ENCODE peak calls at places on chromosomes 13 and 19, in ten cellular contexts. One of them, this sample, is unnamed.

GRCh38 chr19:273393-273792 is 17.8 kb downstream of the PLPP2 start:
- DNase-seq in RWPE1: no peak
- DNase-seq in nephron progenitor cell: no peak
- DNase-seq in OCI-LY7: no peak
- DNase-seq in ovary: no peak
- DNase-seq in transverse colon: no peak
- DNase-seq in AG09309: no peak
- DNase-seq in cardiac fibroblast: no peak
- DNase-seq in HFFc6: no peak
- DNase-seq in H9: no peak
- DNase-seq in this sample: no peak

GRCh38 chr19:49790866-49791265 is 22.2 kb downstream of the FUZ start:
- DNase-seq in RWPE1: no peak
- DNase-seq in nephron progenitor cell: no peak
- DNase-seq in OCI-LY7: no peak
- DNase-seq in ovary: peak
- DNase-seq in transverse colon: no peak
- DNase-seq in AG09309: no peak
- DNase-seq in cardiac fibroblast: peak
- DNase-seq in HFFc6: no peak
- DNase-seq in H9: no peak
- DNase-seq in this sample: no peak

GRCh38 chr13:106337096-106337495 is 198.4 kb downstream of the EFNB2 start:
- DNase-seq in RWPE1: no peak
- DNase-seq in nephron progenitor cell: no peak
- DNase-seq in OCI-LY7: no peak
- DNase-seq in ovary: no peak
- DNase-seq in transverse colon: no peak
- DNase-seq in AG09309: no peak
- DNase-seq in cardiac fibroblast: peak
- DNase-seq in HFFc6: no peak
- DNase-seq in H9: no peak
- DNase-seq in this sample: no peak

GRCh38 chr19:10416380-10417257 is 3.7 kb upstream of the PDE4A start:
- DNase-seq in RWPE1: peak
- DNase-seq in nephron progenitor cell: peak
- DNase-seq in OCI-LY7: peak
- DNase-seq in ovary: peak
- DNase-seq in transverse colon: peak
- DNase-seq in AG09309: no peak
- DNase-seq in cardiac fibroblast: peak
- DNase-seq in HFFc6: peak
- DNase-seq in H9: peak
- DNase-seq in this sample: peak

GRCh38 chr19:341386-342127 is 3.0 kb downstream of the MIER2 start:
- DNase-seq in RWPE1: no peak
- DNase-seq in nephron progenitor cell: no peak
- DNase-seq in OCI-LY7: no peak
- DNase-seq in ovary: no peak
- DNase-seq in transverse colon: no peak
- DNase-seq in AG09309: no peak
- DNase-seq in cardiac fibroblast: no peak
- DNase-seq in HFFc6: no peak
- DNase-seq in H9: no peak
- DNase-seq in this sample: no peak

GRCh38 chr13:109918179-109918651 is 131.8 kb upstream of the IRS2 start:
- DNase-seq in RWPE1: no peak
- DNase-seq in nephron progenitor cell: no peak
- DNase-seq in OCI-LY7: no peak
- DNase-seq in ovary: no peak
- DNase-seq in transverse colon: no peak
- DNase-seq in AG09309: no peak
- DNase-seq in cardiac fibroblast: peak
- DNase-seq in HFFc6: no peak
- DNase-seq in H9: no peak
- DNase-seq in this sample: no peak

GRCh38 chr19:38394488-38394887 is 6.0 kb downstream of the SPRED3 start:
- DNase-seq in RWPE1: no peak
- DNase-seq in nephron progenitor cell: peak
- DNase-seq in OCI-LY7: peak
- DNase-seq in ovary: no peak
- DNase-seq in transverse colon: no peak
- DNase-seq in AG09309: no peak
- DNase-seq in cardiac fibroblast: no peak
- DNase-seq in HFFc6: no peak
- DNase-seq in H9: peak
- DNase-seq in this sample: no peak

GRCh38 chr13:29674532-29674931 is 79.0 kb upstream of the SLC7A1 start:
- DNase-seq in RWPE1: peak
- DNase-seq in nephron progenitor cell: no peak
- DNase-seq in OCI-LY7: no peak
- DNase-seq in ovary: no peak
- DNase-seq in transverse colon: no peak
- DNase-seq in AG09309: no peak
- DNase-seq in cardiac fibroblast: no peak
- DNase-seq in HFFc6: peak
- DNase-seq in H9: no peak
- DNase-seq in this sample: no peak

GRCh38 chr19:42628411-42629135 is 33.8 kb upstream of the CEACAM8 start:
- DNase-seq in RWPE1: no peak
- DNase-seq in nephron progenitor cell: no peak
- DNase-seq in OCI-LY7: no peak
- DNase-seq in ovary: no peak
- DNase-seq in transverse colon: no peak
- DNase-seq in AG09309: no peak
- DNase-seq in cardiac fibroblast: no peak
- DNase-seq in HFFc6: no peak
- DNase-seq in H9: no peak
- DNase-seq in this sample: no peak

GRCh38 chr19:28489126-28489660 is 723.8 kb downstream of the UQCRFS1 start:
- DNase-seq in RWPE1: no peak
- DNase-seq in nephron progenitor cell: no peak
- DNase-seq in OCI-LY7: no peak
- DNase-seq in ovary: no peak
- DNase-seq in transverse colon: no peak
- DNase-seq in AG09309: no peak
- DNase-seq in cardiac fibroblast: no peak
- DNase-seq in HFFc6: no peak
- DNase-seq in H9: peak
- DNase-seq in this sample: no peak

GRCh38 chr13:45490068-45490467 is 25.3 kb downstream of the COG3 start:
- DNase-seq in RWPE1: no peak
- DNase-seq in nephron progenitor cell: no peak
- DNase-seq in OCI-LY7: peak
- DNase-seq in ovary: no peak
- DNase-seq in transverse colon: no peak
- DNase-seq in AG09309: no peak
- DNase-seq in cardiac fibroblast: no peak
- DNase-seq in HFFc6: no peak
- DNase-seq in H9: no peak
- DNase-seq in this sample: no peak

GRCh38 chr19:6003976-6004375 is 26.0 kb upstream of the RANBP3 start:
- DNase-seq in RWPE1: no peak
- DNase-seq in nephron progenitor cell: no peak
- DNase-seq in OCI-LY7: no peak
- DNase-seq in ovary: no peak
- DNase-seq in transverse colon: no peak
- DNase-seq in AG09309: no peak
- DNase-seq in cardiac fibroblast: no peak
- DNase-seq in HFFc6: no peak
- DNase-seq in H9: no peak
- DNase-seq in this sample: no peak
- TF ChIP-seq CTCF in RWPE1: no peak
- TF ChIP-seq CTCF in nephron progenitor cell: no peak
- TF ChIP-seq CTCF in OCI-LY7: no peak
- TF ChIP-seq CTCF in ovary: no peak
- TF ChIP-seq CTCF in transverse colon: no peak
- TF ChIP-seq CTCF in AG09309: no peak
- TF ChIP-seq CTCF in cardiac fibroblast: no peak
- TF ChIP-seq CTCF in HFFc6: no peak
- TF ChIP-seq CTCF in H9: no peak
- TF ChIP-seq CTCF in this sample: no peak

DNA sequence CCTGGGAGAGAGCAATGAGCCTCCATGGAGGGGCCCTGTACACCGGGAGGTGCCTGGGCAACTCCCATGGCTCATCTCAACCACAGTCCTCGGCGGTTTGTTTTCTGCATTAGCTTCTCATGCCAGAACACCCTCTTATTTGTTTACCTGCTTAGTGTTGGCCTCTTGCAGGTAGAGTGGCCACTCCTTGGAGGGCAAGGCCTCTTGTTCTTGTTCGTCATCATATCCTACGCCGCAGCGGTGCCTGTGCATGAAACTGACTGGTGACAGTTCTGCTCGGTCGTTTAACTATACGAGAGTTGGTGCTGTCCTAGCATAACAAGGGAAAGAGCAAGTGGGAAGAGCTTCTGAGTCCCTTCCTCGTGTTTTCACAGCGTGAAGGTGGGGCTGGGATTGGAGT is 40.5 kb upstream of the RNF113B start:
- DNase-seq in RWPE1: no peak
- DNase-seq in nephron progenitor cell: no peak
- DNase-seq in OCI-LY7: no peak
- DNase-seq in ovary: no peak
- DNase-seq in transverse colon: no peak
- DNase-seq in AG09309: no peak
- DNase-seq in cardiac fibroblast: no peak
- DNase-seq in HFFc6: no peak
- DNase-seq in H9: no peak
- DNase-seq in this sample: no peak
- TF ChIP-seq CTCF in RWPE1: no peak
- TF ChIP-seq CTCF in nephron progenitor cell: no peak
- TF ChIP-seq CTCF in OCI-LY7: no peak
- TF ChIP-seq CTCF in ovary: no peak
- TF ChIP-seq CTCF in transverse colon: no peak
- TF ChIP-seq CTCF in AG09309: no peak
- TF ChIP-seq CTCF in cardiac fibroblast: no peak
- TF ChIP-seq CTCF in HFFc6: no peak
- TF ChIP-seq CTCF in H9: no peak
- TF ChIP-seq CTCF in this sample: no peak

GRCh38 chr13:27969866-27970229 is 733 bp upstream of the CDX2 start:
- DNase-seq in RWPE1: no peak
- DNase-seq in nephron progenitor cell: no peak
- DNase-seq in OCI-LY7: no peak
- DNase-seq in ovary: no peak
- DNase-seq in transverse colon: no peak
- DNase-seq in AG09309: no peak
- DNase-seq in cardiac fibroblast: no peak
- DNase-seq in HFFc6: no peak
- DNase-seq in H9: no peak
- DNase-seq in this sample: no peak

GRCh38 chr13:27967203-27967735 is 1.8 kb downstream of the CDX2 start:
- DNase-seq in RWPE1: no peak
- DNase-seq in nephron progenitor cell: no peak
- DNase-seq in OCI-LY7: no peak
- DNase-seq in ovary: no peak
- DNase-seq in transverse colon: no peak
- DNase-seq in AG09309: no peak
- DNase-seq in cardiac fibroblast: no peak
- DNase-seq in HFFc6: no peak
- DNase-seq in H9: no peak
- DNase-seq in this sample: no peak

GRCh38 chr13:27967736-27968315 is 1.3 kb downstream of the CDX2 start:
- DNase-seq in RWPE1: no peak
- DNase-seq in nephron progenitor cell: peak
- DNase-seq in OCI-LY7: no peak
- DNase-seq in ovary: no peak
- DNase-seq in transverse colon: no peak
- DNase-seq in AG09309: no peak
- DNase-seq in cardiac fibroblast: no peak
- DNase-seq in HFFc6: no peak
- DNase-seq in H9: peak
- DNase-seq in this sample: no peak

GRCh38 chr13:27969073-27969865 is at the start of gene CDX2:
- DNase-seq in RWPE1: no peak
- DNase-seq in nephron progenitor cell: peak
- DNase-seq in OCI-LY7: no peak
- DNase-seq in ovary: no peak
- DNase-seq in transverse colon: peak
- DNase-seq in AG09309: no peak
- DNase-seq in cardiac fibroblast: no peak
- DNase-seq in HFFc6: no peak
- DNase-seq in H9: peak
- DNase-seq in this sample: no peak

DNA sequence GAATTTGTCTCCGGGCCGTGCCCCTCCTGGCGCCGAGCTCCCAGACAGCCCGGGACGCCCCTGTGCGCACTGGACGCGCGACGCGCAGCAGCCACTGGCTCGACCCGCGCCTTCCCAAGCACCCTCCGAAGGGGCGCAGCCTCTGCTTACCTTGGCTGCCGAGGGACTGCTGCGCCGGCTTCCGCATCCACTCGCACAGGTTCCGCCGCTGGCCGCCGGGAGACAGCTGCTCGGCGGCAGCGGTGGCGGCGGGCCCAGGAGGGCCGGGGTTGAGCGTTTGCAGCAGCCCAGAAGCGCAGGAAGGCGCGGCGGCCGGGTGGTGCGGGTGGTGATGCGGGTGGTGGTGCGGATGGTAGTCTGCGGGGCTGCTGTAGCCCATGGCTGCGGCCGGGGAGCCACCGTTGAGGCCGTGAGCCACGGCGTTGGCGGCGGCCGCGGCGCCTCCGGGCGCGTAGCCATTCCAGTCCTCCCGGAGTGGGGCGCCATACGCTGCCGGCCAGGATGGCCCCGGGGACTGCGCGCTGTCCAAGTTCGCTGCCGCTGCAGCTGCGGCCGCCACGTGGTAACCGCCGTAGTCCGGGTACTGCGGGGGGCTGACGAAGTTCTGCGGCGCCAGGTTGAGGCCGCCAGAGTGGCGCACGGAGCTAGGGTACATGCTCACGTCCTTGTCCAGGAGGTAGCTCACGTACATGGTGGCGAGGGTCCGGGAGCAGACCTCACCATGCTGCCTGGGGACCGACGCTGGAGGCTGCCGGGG is 621 bp downstream of the CDX2 start:
- DNase-seq in RWPE1: no peak
- DNase-seq in nephron progenitor cell: peak
- DNase-seq in OCI-LY7: no peak
- DNase-seq in ovary: no peak
- DNase-seq in transverse colon: no peak
- DNase-seq in AG09309: no peak
- DNase-seq in cardiac fibroblast: no peak
- DNase-seq in HFFc6: no peak
- DNase-seq in H9: peak
- DNase-seq in this sample: no peak
- TF ChIP-seq CTCF in RWPE1: no peak
- TF ChIP-seq CTCF in nephron progenitor cell: no peak
- TF ChIP-seq CTCF in OCI-LY7: no peak
- TF ChIP-seq CTCF in ovary: no peak
- TF ChIP-seq CTCF in transverse colon: no peak
- TF ChIP-seq CTCF in AG09309: no peak
- TF ChIP-seq CTCF in cardiac fibroblast: no peak
- TF ChIP-seq CTCF in HFFc6: no peak
- TF ChIP-seq CTCF in H9: peak
- TF ChIP-seq CTCF in this sample: no peak

DNA sequence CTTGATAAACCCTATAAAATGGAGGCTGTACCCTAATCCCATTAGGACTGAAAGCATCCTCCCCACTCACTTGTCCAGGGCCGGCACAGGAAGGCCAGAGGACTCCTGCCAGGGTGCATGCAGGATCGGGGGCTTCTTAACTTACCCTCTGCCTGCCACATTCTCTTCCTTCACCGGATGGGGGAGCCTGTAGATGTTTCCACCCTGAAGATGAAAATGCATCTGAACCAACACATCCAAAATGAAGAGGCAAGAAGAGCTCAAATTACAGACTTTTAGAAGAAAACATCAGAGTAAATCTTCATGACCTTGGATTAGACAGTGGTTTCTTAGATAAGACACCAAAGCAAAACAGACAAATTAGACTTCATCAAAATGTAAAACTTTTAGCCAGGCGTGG is 25.9 kb upstream of the NAPA start:
- DNase-seq in RWPE1: no peak
- DNase-seq in nephron progenitor cell: no peak
- DNase-seq in OCI-LY7: peak
- DNase-seq in ovary: no peak
- DNase-seq in transverse colon: no peak
- DNase-seq in AG09309: peak
- DNase-seq in cardiac fibroblast: peak
- DNase-seq in HFFc6: peak
- DNase-seq in H9: no peak
- DNase-seq in this sample: no peak
- TF ChIP-seq CTCF in RWPE1: peak
- TF ChIP-seq CTCF in nephron progenitor cell: no peak
- TF ChIP-seq CTCF in OCI-LY7: peak
- TF ChIP-seq CTCF in ovary: peak
- TF ChIP-seq CTCF in transverse colon: no peak
- TF ChIP-seq CTCF in AG09309: peak
- TF ChIP-seq CTCF in cardiac fibroblast: peak
- TF ChIP-seq CTCF in HFFc6: peak
- TF ChIP-seq CTCF in H9: peak
- TF ChIP-seq CTCF in this sample: peak

This sample was measured in RWPE2.